ENCODE peak calls at places on chromosomes 7 and 10, in four cellular contexts. S is heart right ventricle, A is stomach, P is HepG2. B is an unnamed sample.

GRCh38 chr10:32207544-32207943 is 139.4 kb downstream of the EPC1 start:
- DNase-seq in P (peak; percentile 59), A (peak; percentile 78), S (peak; percentile 34), B (no peak)

GRCh38 chr10:84987039-84987438 is 658.6 kb downstream of the CCSER2 start:
- DNase-seq in S (no peak), P (no peak), A (no peak), B (peak; percentile 16)

GRCh38 chr10:17872191-17873091 is 63.3 kb downstream of the MRC1 start:
- DNase-seq in A (no peak), S (no peak), P (peak; percentile 1), B (no peak)

GRCh38 chr10:125084191-125085186 is 75.9 kb downstream of the CTBP2 start:
- DNase-seq in P (peak; percentile 12), S (peak; percentile 84), A (peak; percentile 89), B (no peak)

GRCh38 chr7:19560111-19560883 is 148.5 kb downstream of the POLR1F start:
- DNase-seq in P (no peak), A (no peak), S (no peak), B (no peak)

GRCh38 chr10:52740913-52741675 is 31.5 kb downstream of the MBL2 start:
- DNase-seq in P (peak; percentile 66), A (peak; percentile 55), S (no peak), B (no peak)

GRCh38 chr10:34780818-34781380 is 34.2 kb downstream of the PARD3 start:
- DNase-seq in P (no peak), S (peak; percentile 66), A (no peak), B (no peak)

GRCh38 chr10:6746782-6747181 is 166.7 kb upstream of the PRKCQ start:
- DNase-seq in P (no peak), A (no peak), S (no peak), B (no peak)

GRCh38 chr7:604884-605531 is 85.4 kb upstream of the PDGFA start:
- DNase-seq in A (no peak), P (no peak), S (no peak), B (no peak)

GRCh38 chr7:150983893-150984368 is 5.8 kb upstream of the KCNH2 start:
- DNase-seq in S (no peak), A (no peak), P (no peak), B (peak; percentile 26)

GRCh38 chr7:13144622-13145021 is 457.2 kb downstream of the ARL4A start:
- DNase-seq in S (no peak), A (no peak), P (no peak), B (no peak)

GRCh38 chr10:47042815-47043750 is 131.9 kb downstream of the PTPN20 start:
- DNase-seq in P (no peak), A (no peak), S (no peak), B (no peak)

GRCh38 chr7:16422917-16423316 is 1.6 kb upstream of the CRPPA start:
- DNase-seq in P (no peak), S (no peak), A (no peak), B (no peak)

GRCh38 chr10:30687698-30688213 is 58.2 kb upstream of the LYZL2 start:
- DNase-seq in A (peak; percentile 67), S (peak; percentile 79), P (peak; percentile 40), B (peak; percentile 63)

GRCh38 chr7:17690030-17690429 is 250.3 kb downstream of the SNX13 start:
- DNase-seq in A (no peak), P (no peak), S (no peak), B (no peak)

GRCh38 chr10:99924451-99924850 is 85.3 kb downstream of the DNMBP start:
- DNase-seq in S (no peak), P (no peak), A (no peak), B (no peak)

GRCh38 chr10:93376372-93377296 is 105.5 kb downstream of the MYOF start:
- DNase-seq in S (peak; percentile 25), A (peak; percentile 26), P (peak; percentile 69), B (no peak)

GRCh38 chr10:125204400-125204799 is 44.0 kb upstream of the CTBP2 start:
- DNase-seq in A (no peak), S (no peak), P (no peak), B (no peak)

GRCh38 chr10:1412531-1413189 is 324.7 kb downstream of the ADARB2 start:
- DNase-seq in A (peak; percentile 14), S (no peak), P (no peak), B (no peak)

GRCh38 chr7:105934577-105935185 is 28.4 kb upstream of the CDHR3 start:
- DNase-seq in S (no peak), P (peak; percentile 64), A (peak; percentile 56), B (no peak)

GRCh38 chr10:90857635-90858488 is at the start of gene HTR7:
- DNase-seq in P (peak; percentile 16), A (peak; percentile 54), S (peak; percentile 65), B (peak; percentile 28)

GRCh38 chr10:131578472-131578970 is 267.0 kb upstream of the TCERG1L start:
- DNase-seq in A (peak; percentile 16), P (no peak), S (no peak), B (no peak)

GRCh38 chr7:32218741-32219283 is 148.6 kb upstream of the PDE1C start:
- DNase-seq in P (no peak), A (no peak), S (no peak), B (no peak)

GRCh38 chr7:125605241-125605640 is 675.6 kb upstream of the POT1 start:
- DNase-seq in S (no peak), A (no peak), P (no peak), B (no peak)

GRCh38 chr10:30396282-30396681 is 37.7 kb upstream of the MAP3K8 start:
- DNase-seq in P (no peak), A (no peak), S (no peak), B (no peak)

GRCh38 chr10:5888352-5888751 is 1.3 kb downstream of the ANKRD16 start:
- DNase-seq in P (peak; percentile 60), A (no peak), S (no peak), B (no peak)

GRCh38 chr7:123624527-123625183 is 23.0 kb downstream of the ASB15 start:
- DNase-seq in P (peak; percentile 47), A (peak; percentile 66), S (peak; percentile 39), B (peak; percentile 14)

GRCh38 chr7:130920122-130920521 is 186.1 kb upstream of the KLF14 start:
- DNase-seq in S (no peak), A (no peak), P (no peak), B (no peak)

GRCh38 chr7:130925136-130925794 is 191.3 kb upstream of the KLF14 start:
- DNase-seq in S (no peak), P (peak; percentile 85), A (no peak), B (no peak)

GRCh38 chr7:130921391-130922180 is 187.6 kb upstream of the KLF14 start:
- DNase-seq in A (peak; percentile 64), S (peak; percentile 43), P (no peak), B (peak; percentile 47)

GRCh38 chr7:130923930-130924329 is 189.9 kb upstream of the KLF14 start:
- DNase-seq in S (no peak), A (no peak), P (no peak), B (no peak)

GRCh38 chr7:130922206-130923112 is 188.5 kb upstream of the KLF14 start:
- DNase-seq in S (no peak), P (peak; percentile 83), A (no peak), B (no peak)
- H3K4me1 ChIP-seq in S (peaks cover 17% of the 10 kb centered on the region), P (peaks cover 98% of the 10 kb centered on the region), A (peaks cover 97% of the 10 kb centered on the region), B (no peaks in the 10 kb centered on the region)

GRCh38 chr7:104862719-104863118 is 151.3 kb upstream of the KMT2E start:
- DNase-seq in P (peak; percentile 35), S (no peak), A (no peak), B (no peak)
- TF ChIP-seq CTCF in P (peak; percentile 47), S (no peak), A (no peak), B (no peak)

GRCh38 chr7:137940656-137941518 is 61.0 kb downstream of the CREB3L2 start:
- DNase-seq in P (peak; percentile 74), S (no peak), A (peak; percentile 54), B (no peak)
- H3K4me1 ChIP-seq in P (peaks cover 98% of the 10 kb centered on the region), S (peaks cover 38% of the 10 kb centered on the region), A (peaks cover 77% of the 10 kb centered on the region), B (no peaks in the 10 kb centered on the region)

DNA sequence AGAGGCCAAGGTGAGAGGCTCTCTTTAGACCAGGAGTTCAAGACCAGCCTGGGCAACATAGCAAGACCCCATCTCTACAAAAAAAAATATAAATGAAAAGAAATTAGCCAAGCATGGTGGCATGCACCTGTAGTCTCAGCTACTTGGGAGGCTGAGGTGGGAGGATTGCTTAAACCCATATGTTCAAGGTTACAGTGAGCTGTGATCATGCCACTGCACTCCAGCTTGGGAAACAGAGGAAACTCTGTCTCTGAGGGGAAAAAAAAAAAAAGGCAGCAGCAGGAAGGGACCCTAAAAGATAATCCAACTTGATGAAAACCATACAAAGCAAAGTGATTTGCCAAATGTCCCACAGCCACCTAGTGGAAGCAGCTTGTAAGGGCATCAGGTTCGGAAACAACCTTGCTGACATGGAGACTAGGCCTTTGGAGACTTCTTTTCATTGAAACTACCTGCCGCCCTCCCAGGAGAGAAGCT is 15.6 kb upstream of the PBLD start:
- DNase-seq in S (no peak), P (peak; percentile 48), A (peak; percentile 36), B (no peak)
- TF ChIP-seq CTCF in S (peak; percentile 55), P (peak; percentile 77), A (peak; percentile 53), B (peak; percentile 33)

GRCh38 chr10:110498087-110498981 is 627 bp downstream of the DUSP5 start:
- DNase-seq in S (peak; percentile 68), P (no peak), A (peak; percentile 51), B (no peak)

GRCh38 chr10:110501142-110501937 is 3.6 kb downstream of the DUSP5 start:
- DNase-seq in S (peak; percentile 85), A (peak; percentile 76), P (peak; percentile 59), B (peak; percentile 91)

GRCh38 chr10:110498982-110499795 is 1.5 kb downstream of the DUSP5 start:
- DNase-seq in P (peak; percentile 21), S (no peak), A (peak; percentile 46), B (peak; percentile 54)

GRCh38 chr10:110500515-110500905 is 2.8 kb downstream of the DUSP5 start:
- DNase-seq in P (no peak), S (no peak), A (no peak), B (no peak)

GRCh38 chr10:110499796-110500514 is 2.2 kb downstream of the DUSP5 start:
- DNase-seq in A (no peak), P (no peak), S (no peak), B (no peak)
- H3K4me1 ChIP-seq in A (peaks cover 85% of the 10 kb centered on the region), P (peaks cover 24% of the 10 kb centered on the region), S (peaks cover 76% of the 10 kb centered on the region), B (peaks cover 55% of the 10 kb centered on the region)

B was measured in tibial nerve.